ENCODE peak calls at places on chromosome 22, in six cellular contexts. M, F, A, L, W and V are unnamed samples.

GRCh38 chr22:20384171-20384570 is 9.8 kb upstream of the ZNF74 start:
- DNase-seq in M (no peak), F (no peak), A (no peak), L (no peak), W (no peak), V (no peak)

GRCh38 chr22:41987276-41987675 is 11.3 kb upstream of the WBP2NL start:
- DNase-seq in M (no peak), F (no peak), A (no peak), L (no peak), W (no peak), V (no peak)

GRCh38 chr22:23244690-23245044 is 64.4 kb downstream of the BCR start:
- DNase-seq in M (no peak), F (no peak), A (no peak), L (no peak), W (no peak), V (no peak)

GRCh38 chr22:37425800-37426531 is 1.3 kb downstream of the ELFN2 start:
- DNase-seq in M (no peak), F (no peak), A (no peak), L (peak; percentile 70), W (no peak), V (no peak)

GRCh38 chr22:42747701-42748513 is 27.2 kb upstream of the A4GALT start:
- DNase-seq in M (no peak), F (no peak), A (no peak), L (no peak), W (no peak), V (no peak)

GRCh38 chr22:18985761-18986160 is 49.7 kb upstream of the PRODH start:
- DNase-seq in M (no peak), F (no peak), A (no peak), L (no peak), W (no peak), V (no peak)

GRCh38 chr22:19354201-19354600 is 62.7 kb upstream of the CLTCL1 start:
- DNase-seq in M (no peak), F (no peak), A (no peak), L (no peak), W (no peak), V (no peak)

GRCh38 chr22:33418483-33418882 is 360.3 kb upstream of the SYN3 start:
- DNase-seq in M (no peak), F (no peak), A (no peak), L (no peak), W (no peak), V (no peak)

GRCh38 chr22:43153916-43154315 is 2.6 kb downstream of the TSPO start:
- DNase-seq in M (no peak), F (no peak), A (no peak), L (no peak), W (no peak), V (no peak)

GRCh38 chr22:26143801-26144325 is 25.4 kb upstream of the SEZ6L start:
- DNase-seq in M (no peak), F (no peak), A (no peak), L (no peak), W (no peak), V (no peak)

GRCh38 chr22:21989049-21989448 is 6.5 kb upstream of the TOP3B start:
- DNase-seq in M (no peak), F (no peak), A (no peak), L (no peak), W (no peak), V (no peak)

GRCh38 chr22:23204541-23205157 is 24.3 kb downstream of the BCR start:
- DNase-seq in M (no peak), F (peak; percentile 52), A (no peak), L (no peak), W (no peak), V (no peak)

GRCh38 chr22:19663286-19663815 is 51.0 kb upstream of the SEPTIN5 start:
- DNase-seq in M (no peak), F (peak; percentile 69), A (no peak), L (no peak), W (no peak), V (no peak)

GRCh38 chr22:42179616-42180015 is 49.0 kb upstream of the CYP2D6 start:
- DNase-seq in M (no peak), F (no peak), A (no peak), L (no peak), W (no peak), V (no peak)

GRCh38 chr22:37417264-37417663 is 10.0 kb downstream of the ELFN2 start:
- DNase-seq in M (no peak), F (no peak), A (no peak), L (no peak), W (no peak), V (no peak)

GRCh38 chr22:44495629-44496028 is 2.4 kb downstream of the RTL6 start:
- DNase-seq in M (no peak), F (no peak), A (no peak), L (no peak), W (no peak), V (no peak)

GRCh38 chr22:48635825-48636224 is 1191.8 kb downstream of the BRD1 start:
- DNase-seq in M (no peak), F (no peak), A (no peak), L (no peak), W (no peak), V (no peak)

GRCh38 chr22:47593291-47593690 is 830.8 kb downstream of the TBC1D22A start:
- DNase-seq in M (no peak), F (no peak), A (no peak), L (no peak), W (no peak), V (no peak)

GRCh38 chr22:24758164-24758799 is 16.2 kb downstream of the PIWIL3 start:
- DNase-seq in M (no peak), F (no peak), A (peak; percentile 39), L (peak; percentile 83), W (peak; percentile 44), V (peak; percentile 60)

GRCh38 chr22:23457586-23457985 is 122.5 kb downstream of the IGLL1 start:
- DNase-seq in M (no peak), F (no peak), A (no peak), L (no peak), W (no peak), V (no peak)

GRCh38 chr22:47020157-47020556 is 257.7 kb downstream of the TBC1D22A start:
- DNase-seq in M (no peak), F (no peak), A (no peak), L (no peak), W (no peak), V (no peak)

GRCh38 chr22:43479962-43480361 is 68.1 kb downstream of the MPPED1 start:
- DNase-seq in M (no peak), F (no peak), A (no peak), L (no peak), W (no peak), V (no peak)

GRCh38 chr22:17774206-17774927 is at the start of gene BID:
- DNase-seq in M (no peak), F (peak; percentile 84), A (no peak), L (peak; percentile 40), W (peak; percentile 38), V (peak; percentile 70)

GRCh38 chr22:17772963-17773605 is 1.2 kb downstream of the BID start:
- DNase-seq in M (no peak), F (no peak), A (no peak), L (peak; percentile 42), W (no peak), V (no peak)

GRCh38 chr22:17770180-17771077 is 3.8 kb downstream of the BID start:
- DNase-seq in M (no peak), F (no peak), A (no peak), L (no peak), W (no peak), V (no peak)

GRCh38 chr22:17773606-17774205 is 563 bp downstream of the BID start:
- DNase-seq in M (no peak), F (peak; percentile 65), A (no peak), L (peak; percentile 83), W (peak; percentile 40), V (peak; percentile 77)

GRCh38 chr22:17772249-17772962 is 1.9 kb downstream of the BID start:
- DNase-seq in M (no peak), F (no peak), A (no peak), L (no peak), W (no peak), V (no peak)
- H3K27ac ChIP-seq in M (no peak overlapping the region), F (peak overlapping the region; percentile 31), A (no peak overlapping the region), L (no peak overlapping the region), W (no peak overlapping the region), V (no peak overlapping the region)

GRCh38 chr22:27493797-27494196 is 307.8 kb downstream of the MN1 start:
- DNase-seq in M (no peak), F (no peak), A (no peak), L (no peak), W (no peak), V (no peak)
- H3K27ac ChIP-seq in M (no peak overlapping the region), F (no peak overlapping the region), A (no peak overlapping the region), L (no peak overlapping the region), W (no peak overlapping the region), V (no peak overlapping the region)

GRCh38 chr22:39771486-39771885 is 122.1 kb downstream of the ENTHD1 start:
- DNase-seq in M (no peak), F (no peak), A (no peak), L (no peak), W (no peak), V (no peak)
- H3K27ac ChIP-seq in M (no peak overlapping the region), F (no peak overlapping the region), A (no peak overlapping the region), L (no peak overlapping the region), W (no peak overlapping the region), V (no peak overlapping the region)

GRCh38 chr22:38567531-38568245 is 2.3 kb downstream of the DMC1 start:
- DNase-seq in M (no peak), F (no peak), A (no peak), L (peak; percentile 8), W (no peak), V (no peak)
- H3K27ac ChIP-seq in M (no peak overlapping the region), F (no peak overlapping the region), A (no peak overlapping the region), L (no peak overlapping the region), W (no peak overlapping the region), V (no peak overlapping the region)

GRCh38 chr22:40979198-40979597 is 28.0 kb downstream of the RBX1 start:
- DNase-seq in M (no peak), F (no peak), A (no peak), L (no peak), W (no peak), V (no peak)
- H3K27ac ChIP-seq in M (no peak overlapping the region), F (no peak overlapping the region), A (no peak overlapping the region), L (peak overlapping the region; percentile 45), W (no peak overlapping the region), V (no peak overlapping the region)

DNA sequence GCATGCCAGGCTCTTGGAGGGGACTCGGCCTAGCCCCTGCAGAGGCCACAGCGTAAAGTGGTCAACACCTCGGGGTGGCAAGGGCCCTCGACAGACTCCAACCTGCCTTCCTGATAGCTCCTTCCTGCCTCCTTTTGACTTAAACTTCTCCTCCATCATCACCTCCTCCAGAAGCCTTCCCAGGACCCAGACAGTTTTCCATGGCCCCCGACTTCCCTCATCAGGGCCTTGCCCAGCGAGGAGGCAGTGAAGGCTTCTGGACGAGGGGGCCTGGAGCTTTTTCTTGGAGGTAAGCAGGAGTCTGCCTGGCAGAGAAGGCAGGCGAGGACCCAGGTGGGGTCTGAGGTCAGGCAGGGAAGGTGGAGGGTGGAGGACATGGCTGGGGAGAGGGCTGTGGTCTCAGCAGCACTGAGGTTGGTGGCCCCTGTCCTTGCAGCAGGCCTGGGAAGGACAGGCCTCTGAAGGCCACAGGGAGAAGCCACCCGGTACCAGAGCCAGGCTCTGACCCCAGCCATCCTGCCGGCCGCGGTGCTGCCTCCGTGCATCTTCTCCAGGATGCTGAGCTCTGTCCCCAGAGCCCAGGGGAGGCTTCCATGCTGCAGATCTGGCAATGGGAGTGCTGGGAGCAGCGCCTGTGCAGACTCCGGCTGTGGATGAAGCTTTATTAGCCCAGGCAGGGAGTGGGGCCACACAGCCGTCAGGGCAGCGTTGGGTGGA is 81.4 kb downstream of the WNT7B start:
- DNase-seq in M (no peak), F (peak; percentile 28), A (no peak), L (no peak), W (no peak), V (no peak)
- H3K27ac ChIP-seq in M (no peak overlapping the region), F (no peak overlapping the region), A (no peak overlapping the region), L (no peak overlapping the region), W (no peak overlapping the region), V (no peak overlapping the region)

GRCh38 chr22:30202531-30203006 is 44.0 kb downstream of the LIF start:
- DNase-seq in M (no peak), F (peak; percentile 69), A (no peak), L (no peak), W (no peak), V (no peak)
- H3K27ac ChIP-seq in M (peak overlapping the region; percentile 42), F (peak overlapping the region; percentile 83), A (peak overlapping the region; percentile 3), L (no peak overlapping the region), W (no peak overlapping the region), V (no peak overlapping the region)